ENCODE peak calls at places on chromosome 11, in eight cellular contexts. K is PC-9, L is endodermal cell, I is adrenal gland, V is Calu3, M is endothelial cell of umbilical vein, W is HFFc6, U is fibroblast of pulmonary artery. R is an unnamed sample.

GRCh38 chr11:87224486-87224885 is 186.8 kb downstream of the TMEM135 start:
- DNase-seq in L (no peak), W (no peak), M (peak), U (no peak), K (no peak), I (no peak), V (no peak), R (no peak)

GRCh38 chr11:65366340-65366773 is 11.8 kb downstream of the TIGD3 start:
- DNase-seq in U (peak), V (peak), L (peak), M (peak), W (peak), K (peak), I (peak), R (peak)

GRCh38 chr11:130003717-130004001 is 1.0 kb upstream of the PRDM10 start:
- DNase-seq in V (no peak), L (no peak), M (no peak), U (no peak), I (no peak), K (no peak), W (no peak), R (no peak)

GRCh38 chr11:114342476-114342875 is 46.3 kb downstream of the NNMT start:
- DNase-seq in V (no peak), L (no peak), M (no peak), U (no peak), I (no peak), K (no peak), W (no peak), R (no peak)

GRCh38 chr11:20248345-20248744 is 88.1 kb upstream of the DBX1 start:
- DNase-seq in I (no peak), W (no peak), V (no peak), K (no peak), M (no peak), U (no peak), L (no peak), R (no peak)

GRCh38 chr11:120645639-120646038 is 134.1 kb downstream of the GRIK4 start:
- DNase-seq in K (no peak), M (no peak), I (no peak), U (no peak), W (no peak), V (no peak), L (peak), R (no peak)

GRCh38 chr11:8196749-8197148 is 27.9 kb upstream of the RIC3 start:
- DNase-seq in M (no peak), L (peak), I (no peak), W (no peak), K (no peak), U (no peak), V (no peak), R (no peak)

GRCh38 chr11:99098751-99099150 is 78.0 kb downstream of the CNTN5 start:
- DNase-seq in M (no peak), V (no peak), W (no peak), I (no peak), U (no peak), K (no peak), L (no peak), R (no peak)

GRCh38 chr11:61961570-61962212 is 5.7 kb downstream of the FTH1 start:
- DNase-seq in V (no peak), I (peak), L (peak), M (no peak), K (peak), W (peak), U (peak), R (no peak)

GRCh38 chr11:47204633-47204989 is 10.2 kb upstream of the DDB2 start:
- DNase-seq in W (peak), L (peak), K (peak), U (peak), V (no peak), M (no peak), I (no peak), R (no peak)

GRCh38 chr11:8658210-8658968 is 24.1 kb downstream of the TRIM66 start:
- DNase-seq in L (no peak), V (no peak), I (peak), K (no peak), M (no peak), U (no peak), W (no peak), R (no peak)

GRCh38 chr11:443542-444199 is 1.9 kb upstream of the ANO9 start:
- DNase-seq in U (peak), M (no peak), L (no peak), V (no peak), W (no peak), I (no peak), K (no peak), R (no peak)

GRCh38 chr11:112320668-112321067 is 60.0 kb upstream of the PLET1 start:
- DNase-seq in W (peak), U (peak), M (peak), I (peak), L (no peak), K (peak), V (peak), R (no peak)

GRCh38 chr11:72534859-72535547 is 100.7 kb upstream of the CLPB start:
- DNase-seq in I (no peak), L (peak), K (no peak), W (peak), U (no peak), M (no peak), V (no peak), R (no peak)
- TF ChIP-seq CTCF in I (no peak), L (peak), K (peak), W (peak), U (peak), M (no peak), V (no peak), R (no peak)

GRCh38 chr11:44192015-44192380 is 96.5 kb downstream of the EXT2 start:
- DNase-seq in K (no peak), W (no peak), I (no peak), U (no peak), L (no peak), V (no peak), M (no peak), R (no peak)

GRCh38 chr11:44189986-44190882 is 94.8 kb downstream of the EXT2 start:
- DNase-seq in V (no peak), K (no peak), M (no peak), L (no peak), I (no peak), U (no peak), W (no peak), R (no peak)

GRCh38 chr11:44192701-44193100 is 97.2 kb downstream of the EXT2 start:
- DNase-seq in U (peak), K (no peak), L (no peak), V (no peak), M (no peak), I (no peak), W (no peak), R (no peak)

GRCh38 chr11:44190883-44191230 is 95.4 kb downstream of the EXT2 start:
- DNase-seq in I (no peak), U (no peak), V (peak), L (no peak), K (no peak), W (no peak), M (no peak), R (no peak)

DNA sequence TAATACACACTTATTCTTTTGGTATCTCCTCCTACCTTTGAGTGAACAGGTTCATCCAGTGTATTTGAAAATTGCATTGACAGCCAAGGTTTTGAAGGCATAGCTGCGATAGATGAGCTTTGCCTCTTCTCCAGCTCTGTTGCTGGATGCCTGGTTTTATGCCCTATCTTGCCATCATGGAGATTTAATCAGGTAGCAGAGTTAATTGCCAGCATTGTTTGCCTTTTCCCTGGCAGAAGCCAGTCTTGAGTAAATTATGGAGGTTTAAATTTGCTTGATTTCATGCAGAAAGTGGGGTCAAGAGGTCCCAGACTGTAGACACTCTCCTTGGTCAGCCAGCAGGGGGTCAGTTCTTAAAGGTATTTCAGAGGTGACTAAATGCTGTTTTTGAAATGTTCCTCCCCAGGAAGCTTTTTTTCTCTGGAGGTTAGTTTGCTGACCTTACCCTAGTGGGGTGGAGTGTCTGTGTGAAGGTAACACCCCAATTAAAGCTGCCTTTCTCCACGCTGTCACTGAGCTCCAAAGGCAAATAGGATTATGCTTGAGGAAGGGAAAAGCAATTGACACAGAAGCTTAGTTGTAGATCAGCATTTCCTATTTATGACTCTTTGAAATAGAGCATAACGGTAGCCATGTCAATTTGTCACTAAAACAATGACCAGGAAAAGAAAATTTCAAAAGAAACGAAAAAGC is 96.0 kb downstream of the EXT2 start:
- DNase-seq in L (no peak), W (no peak), U (no peak), I (no peak), K (no peak), V (no peak), M (no peak), R (no peak)
- TF ChIP-seq CTCF in L (no peak), W (peak), U (no peak), I (no peak), K (no peak), V (no peak), M (no peak), R (no peak)

GRCh38 chr11:67118801-67119576 is at the start of gene KDM2A:
- DNase-seq in M (peak), W (peak), L (peak), K (peak), V (peak), I (peak), U (peak), R (peak)
- TF ChIP-seq CTCF in M (no peak), W (peak), L (peak), K (no peak), V (peak), I (peak), U (no peak), R (no peak)

DNA sequence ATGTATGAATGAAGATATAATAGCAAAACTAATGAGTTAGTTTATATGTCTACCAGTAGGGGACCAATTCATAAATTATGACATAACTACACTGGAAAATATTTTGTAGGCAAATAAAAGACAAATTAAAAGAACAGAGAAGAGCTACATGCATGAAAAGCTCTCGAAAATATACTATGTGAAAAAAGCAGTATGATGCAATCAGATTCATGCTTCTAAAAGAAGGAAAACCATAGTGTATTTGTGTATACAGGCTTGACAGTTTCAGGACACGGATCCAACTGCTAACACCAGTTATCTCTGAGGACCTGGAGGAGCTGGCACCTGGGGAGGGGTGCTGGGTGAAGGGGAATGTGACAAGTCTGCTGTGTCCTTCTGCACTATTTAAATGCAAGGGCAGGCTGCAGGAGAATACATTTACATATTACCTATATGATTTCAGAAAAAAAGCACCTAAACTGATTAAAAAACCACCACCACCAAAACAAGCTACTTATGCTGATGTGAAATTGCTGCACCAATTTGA is 6.8 kb downstream of the SMCO4 start:
- DNase-seq in U (no peak), W (no peak), K (no peak), M (no peak), L (no peak), I (no peak), V (no peak), R (no peak)
- TF ChIP-seq CTCF in U (no peak), W (peak), K (no peak), M (no peak), L (no peak), I (no peak), V (no peak), R (no peak)

GRCh38 chr11:18722293-18722637 is 3.7 kb downstream of the IGSF22 start:
- DNase-seq in W (no peak), K (no peak), U (no peak), I (no peak), V (no peak), M (no peak), L (no peak), R (no peak)
- TF ChIP-seq CTCF in W (peak), K (peak), U (no peak), I (peak), V (peak), M (peak), L (no peak), R (peak)

GRCh38 chr11:119532551-119532950 is 109.6 kb upstream of the THY1 start:
- DNase-seq in U (no peak), W (no peak), K (no peak), V (no peak), L (peak), M (no peak), I (no peak), R (no peak)

GRCh38 chr11:119530503-119530902 is 107.5 kb upstream of the THY1 start:
- DNase-seq in I (no peak), V (no peak), L (no peak), W (no peak), U (no peak), K (peak), M (no peak), R (no peak)

GRCh38 chr11:119531623-119532022 is 108.7 kb upstream of the THY1 start:
- DNase-seq in M (no peak), U (no peak), I (no peak), V (no peak), L (peak), W (no peak), K (no peak), R (no peak)

GRCh38 chr11:119529936-119530335 is 107.0 kb upstream of the THY1 start:
- DNase-seq in W (no peak), L (peak), I (no peak), K (no peak), M (no peak), V (no peak), U (no peak), R (no peak)

GRCh38 chr11:119531091-119531490 is 108.1 kb upstream of the THY1 start:
- DNase-seq in W (no peak), U (no peak), L (peak), I (no peak), M (no peak), K (peak), V (no peak), R (no peak)
- TF ChIP-seq CTCF in W (no peak), U (no peak), L (no peak), I (no peak), M (no peak), K (no peak), V (no peak), R (no peak)